ENCODE peak calls at places on chromosomes 4 and X, in five cellular contexts. One of them, this sample, is unnamed.

GRCh38 chr4:103099691-103100392 is at the start of gene BDH2:
- DNase-seq in HFF-Myc: peak
- DNase-seq in foreskin fibroblast: peak
- DNase-seq in upper lobe of right lung: no peak
- DNase-seq in neural progenitor cell: peak
- DNase-seq in this sample: peak

GRCh38 chr4:87108142-87108546 is 112.3 kb downstream of the KLHL8 start:
- DNase-seq in HFF-Myc: peak
- DNase-seq in foreskin fibroblast: peak
- DNase-seq in upper lobe of right lung: no peak
- DNase-seq in neural progenitor cell: no peak
- DNase-seq in this sample: no peak

GRCh38 chrX:133979641-133980230 is 5.7 kb downstream of the GPC3 start:
- DNase-seq in HFF-Myc: no peak
- DNase-seq in foreskin fibroblast: no peak
- DNase-seq in upper lobe of right lung: no peak
- DNase-seq in neural progenitor cell: no peak
- DNase-seq in this sample: no peak

GRCh38 chr4:110654254-110654635 is 31.4 kb upstream of the PITX2 start:
- DNase-seq in HFF-Myc: no peak
- DNase-seq in foreskin fibroblast: no peak
- DNase-seq in upper lobe of right lung: no peak
- DNase-seq in neural progenitor cell: no peak
- DNase-seq in this sample: no peak

GRCh38 chrX:101977091-101977490 is 45.3 kb upstream of the ZMAT1 start:
- DNase-seq in HFF-Myc: no peak
- DNase-seq in foreskin fibroblast: no peak
- DNase-seq in upper lobe of right lung: no peak
- DNase-seq in neural progenitor cell: no peak
- DNase-seq in this sample: no peak

GRCh38 chr4:110638347-110638746 is 15.5 kb upstream of the PITX2 start:
- DNase-seq in HFF-Myc: no peak
- DNase-seq in foreskin fibroblast: no peak
- DNase-seq in upper lobe of right lung: no peak
- DNase-seq in neural progenitor cell: no peak
- DNase-seq in this sample: no peak

GRCh38 chrX:69128573-69128972 is 36.7 kb downstream of the PJA1 start:
- DNase-seq in HFF-Myc: no peak
- DNase-seq in foreskin fibroblast: no peak
- DNase-seq in upper lobe of right lung: peak
- DNase-seq in neural progenitor cell: peak
- DNase-seq in this sample: peak

GRCh38 chr4:188214861-188215260 is 75.6 kb downstream of the TRIML1 start:
- DNase-seq in HFF-Myc: no peak
- DNase-seq in foreskin fibroblast: no peak
- DNase-seq in upper lobe of right lung: no peak
- DNase-seq in neural progenitor cell: no peak
- DNase-seq in this sample: no peak

GRCh38 chr4:138401330-138401729 is 159.2 kb upstream of the SLC7A11 start:
- DNase-seq in HFF-Myc: peak
- DNase-seq in foreskin fibroblast: no peak
- DNase-seq in upper lobe of right lung: no peak
- DNase-seq in neural progenitor cell: no peak
- DNase-seq in this sample: no peak

GRCh38 chrX:40380649-40381488 is 199.9 kb upstream of the ATP6AP2 start:
- DNase-seq in HFF-Myc: no peak
- DNase-seq in foreskin fibroblast: no peak
- DNase-seq in upper lobe of right lung: no peak
- DNase-seq in neural progenitor cell: peak
- DNase-seq in this sample: no peak

GRCh38 chr4:138869631-138870030 is 145.9 kb upstream of the NOCT start:
- DNase-seq in HFF-Myc: no peak
- DNase-seq in foreskin fibroblast: no peak
- DNase-seq in upper lobe of right lung: no peak
- DNase-seq in neural progenitor cell: no peak
- DNase-seq in this sample: no peak

GRCh38 chr4:169492436-169493163 is 119.8 kb downstream of the NEK1 start:
- DNase-seq in HFF-Myc: peak
- DNase-seq in foreskin fibroblast: peak
- DNase-seq in upper lobe of right lung: no peak
- DNase-seq in neural progenitor cell: peak
- DNase-seq in this sample: peak

GRCh38 chr4:169351860-169352259 is 81.1 kb upstream of the SH3RF1 start:
- DNase-seq in HFF-Myc: no peak
- DNase-seq in foreskin fibroblast: no peak
- DNase-seq in upper lobe of right lung: no peak
- DNase-seq in neural progenitor cell: peak
- DNase-seq in this sample: no peak

GRCh38 chr4:142435599-142436235 is 410.4 kb downstream of the INPP4B start:
- DNase-seq in HFF-Myc: no peak
- DNase-seq in foreskin fibroblast: no peak
- DNase-seq in upper lobe of right lung: no peak
- DNase-seq in neural progenitor cell: peak
- DNase-seq in this sample: no peak

GRCh38 chr4:142440093-142440492 is 406.0 kb downstream of the INPP4B start:
- DNase-seq in HFF-Myc: no peak
- DNase-seq in foreskin fibroblast: no peak
- DNase-seq in upper lobe of right lung: no peak
- DNase-seq in neural progenitor cell: no peak
- DNase-seq in this sample: no peak

GRCh38 chr4:142428715-142429114 is 417.4 kb downstream of the INPP4B start:
- DNase-seq in HFF-Myc: no peak
- DNase-seq in foreskin fibroblast: no peak
- DNase-seq in upper lobe of right lung: no peak
- DNase-seq in neural progenitor cell: no peak
- DNase-seq in this sample: no peak

DNA sequence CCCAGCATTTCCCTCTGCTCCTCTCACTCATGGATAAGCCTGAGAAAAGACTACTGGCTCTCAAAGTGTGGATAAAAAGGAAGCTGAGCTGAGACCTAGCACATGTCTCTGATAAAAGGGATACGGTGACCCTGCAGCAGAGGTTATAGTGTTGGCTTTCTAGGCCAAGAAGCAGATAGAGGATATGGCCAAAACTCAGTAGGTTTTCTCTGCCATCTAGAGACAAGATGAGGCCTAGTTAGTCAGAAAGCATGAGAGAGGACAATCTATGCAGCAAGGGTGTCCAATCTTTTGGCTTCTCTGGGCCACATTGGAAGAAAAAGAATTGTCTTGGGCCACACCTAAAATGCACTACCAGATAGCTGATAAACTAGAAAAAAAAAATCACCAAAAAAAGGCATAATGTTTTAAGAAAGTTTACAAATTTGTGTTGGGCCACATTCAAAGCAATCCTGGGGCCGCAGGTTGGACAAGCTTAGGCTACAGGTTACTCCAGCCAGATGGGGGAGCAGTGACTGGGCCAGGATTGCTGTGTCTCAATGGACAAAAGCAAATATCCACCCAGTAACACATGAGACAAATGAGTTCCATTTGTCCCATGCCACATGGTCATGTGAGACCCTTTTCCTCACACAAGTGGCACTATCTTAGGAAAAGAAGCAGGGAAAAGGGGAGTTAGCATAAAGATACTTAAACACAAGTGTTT is 411.4 kb downstream of the INPP4B start:
- DNase-seq in HFF-Myc: no peak
- DNase-seq in foreskin fibroblast: no peak
- DNase-seq in upper lobe of right lung: no peak
- DNase-seq in neural progenitor cell: no peak
- DNase-seq in this sample: no peak
- TF ChIP-seq CTCF in HFF-Myc: no peak
- TF ChIP-seq CTCF in foreskin fibroblast: no peak
- TF ChIP-seq CTCF in upper lobe of right lung: no peak
- TF ChIP-seq CTCF in neural progenitor cell: no peak
- TF ChIP-seq CTCF in this sample: no peak

DNA sequence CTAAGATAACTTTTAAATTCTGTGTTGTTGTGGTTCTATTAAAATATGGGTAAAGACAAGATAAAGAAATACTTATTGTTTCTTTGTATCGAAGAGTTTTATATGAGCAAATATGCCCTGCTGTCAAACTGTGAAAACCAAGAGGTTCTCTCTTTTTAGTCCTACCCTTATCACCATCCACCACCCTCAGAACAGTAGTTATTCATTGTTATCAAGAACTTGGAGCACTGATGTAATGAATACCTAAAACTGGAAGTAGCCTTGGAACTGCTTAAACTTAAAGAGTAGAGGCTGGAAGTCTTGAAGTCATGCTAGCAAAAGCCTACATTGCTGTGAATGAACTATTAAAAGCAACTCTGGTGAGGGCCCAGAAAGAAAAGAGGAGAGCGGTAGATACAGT is 9.2 kb downstream of the PIR start:
- DNase-seq in HFF-Myc: no peak
- DNase-seq in foreskin fibroblast: no peak
- DNase-seq in upper lobe of right lung: no peak
- DNase-seq in neural progenitor cell: no peak
- DNase-seq in this sample: no peak
- TF ChIP-seq CTCF in HFF-Myc: no peak
- TF ChIP-seq CTCF in foreskin fibroblast: no peak
- TF ChIP-seq CTCF in upper lobe of right lung: no peak
- TF ChIP-seq CTCF in neural progenitor cell: no peak
- TF ChIP-seq CTCF in this sample: no peak

DNA sequence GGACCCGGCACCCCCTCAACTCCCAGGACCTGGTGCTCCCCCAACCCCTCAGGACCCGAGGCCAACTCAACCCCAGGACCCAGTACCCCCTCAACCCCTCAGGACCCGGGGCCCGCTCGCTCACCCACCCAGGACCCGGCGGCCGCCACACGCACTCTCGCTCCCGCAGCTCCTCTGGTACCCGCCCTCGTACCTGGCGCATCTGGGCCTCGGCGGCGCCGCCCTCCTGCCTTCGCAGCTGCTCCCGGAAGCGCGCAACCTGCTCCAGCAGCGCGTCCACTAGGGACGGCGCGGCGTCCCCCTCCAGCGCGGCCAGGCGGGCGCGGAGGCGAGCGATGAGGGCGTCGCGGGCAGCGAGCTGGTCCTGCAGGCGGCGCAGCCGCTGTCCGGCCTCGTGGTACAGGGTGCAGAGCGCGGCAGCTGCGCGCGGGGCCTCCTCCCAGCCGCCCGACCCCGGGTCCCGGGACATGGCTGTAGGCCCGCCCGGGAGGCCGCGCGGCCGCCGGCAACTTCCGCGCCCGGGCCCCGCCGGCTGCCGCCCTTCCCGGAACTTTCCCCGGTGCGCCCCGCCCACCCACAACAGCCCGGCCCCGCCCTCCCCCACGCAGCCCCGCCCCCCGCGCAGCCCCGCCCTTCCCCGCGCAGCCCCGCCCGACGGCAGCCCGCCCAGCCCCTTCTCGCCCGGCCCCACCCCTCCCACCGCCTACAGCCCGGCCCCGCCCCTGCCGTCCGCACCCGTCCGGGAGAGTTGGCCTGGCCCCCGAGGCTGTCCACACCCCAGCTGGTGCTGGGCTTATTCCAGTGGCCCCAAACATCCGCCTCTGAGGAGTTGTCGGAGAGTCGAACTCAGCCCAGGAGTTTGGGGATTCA is at the start of gene TNIP2:
- DNase-seq in HFF-Myc: no peak
- DNase-seq in foreskin fibroblast: peak
- DNase-seq in upper lobe of right lung: peak
- DNase-seq in neural progenitor cell: peak
- DNase-seq in this sample: peak
- TF ChIP-seq CTCF in HFF-Myc: peak
- TF ChIP-seq CTCF in foreskin fibroblast: peak
- TF ChIP-seq CTCF in upper lobe of right lung: peak
- TF ChIP-seq CTCF in neural progenitor cell: peak
- TF ChIP-seq CTCF in this sample: peak

DNA sequence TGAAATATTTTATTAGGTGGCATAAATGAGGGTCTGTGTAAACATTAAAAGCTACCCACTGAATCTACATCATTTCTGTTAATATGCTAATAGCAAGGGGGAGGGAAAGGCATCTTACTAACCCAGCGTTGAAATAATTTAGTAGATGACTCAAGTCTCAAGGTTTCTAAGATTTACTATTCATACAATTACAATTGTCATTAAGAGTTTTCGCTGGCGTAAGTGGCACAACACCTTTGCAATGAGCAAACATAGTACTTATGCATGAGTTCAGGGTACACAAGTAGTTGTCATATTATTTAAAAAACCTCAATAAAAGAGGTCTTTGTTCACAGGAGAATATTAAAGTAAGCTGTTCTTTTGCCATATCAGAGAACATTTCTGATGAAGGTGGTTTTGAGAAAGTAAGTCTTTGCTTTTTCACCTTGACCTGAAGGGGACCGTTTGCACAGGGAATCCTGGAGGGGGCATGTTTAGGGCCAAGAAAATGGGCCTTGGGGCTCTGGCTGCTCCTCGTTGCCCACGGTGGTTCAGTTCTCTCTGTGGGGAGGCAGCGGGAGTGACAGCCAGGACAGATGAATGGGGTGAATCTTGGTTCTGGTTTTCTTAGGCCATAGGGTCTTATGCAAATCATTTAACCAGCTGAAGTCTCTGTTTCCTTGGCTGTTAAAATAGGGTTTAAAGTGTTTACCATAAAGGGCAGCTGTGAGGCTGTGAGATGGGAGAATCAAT is 4.4 kb upstream of the RHOH start:
- DNase-seq in HFF-Myc: no peak
- DNase-seq in foreskin fibroblast: no peak
- DNase-seq in upper lobe of right lung: no peak
- DNase-seq in neural progenitor cell: no peak
- DNase-seq in this sample: no peak
- TF ChIP-seq CTCF in HFF-Myc: no peak
- TF ChIP-seq CTCF in foreskin fibroblast: no peak
- TF ChIP-seq CTCF in upper lobe of right lung: no peak
- TF ChIP-seq CTCF in neural progenitor cell: no peak
- TF ChIP-seq CTCF in this sample: no peak

DNA sequence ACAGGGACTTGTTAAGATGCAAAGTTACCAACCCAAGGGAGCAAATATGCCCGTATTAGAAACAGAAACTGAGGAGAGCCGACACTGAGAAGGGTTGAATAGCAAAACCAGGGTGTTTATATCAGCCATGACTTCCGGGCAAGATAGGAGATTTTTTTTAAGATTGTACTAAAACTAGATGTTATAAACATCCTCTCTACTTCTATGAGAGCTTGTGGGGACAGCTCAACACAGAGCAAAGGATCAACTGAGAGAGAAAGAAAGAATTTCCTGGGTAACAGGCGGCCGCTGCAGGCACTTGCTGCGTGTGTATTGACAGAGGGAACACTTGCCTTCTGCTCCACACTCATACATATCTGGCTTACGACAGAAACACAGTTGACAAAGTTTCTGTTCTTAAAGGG is 49.1 kb upstream of the FBXW7 start:
- DNase-seq in HFF-Myc: no peak
- DNase-seq in foreskin fibroblast: no peak
- DNase-seq in upper lobe of right lung: no peak
- DNase-seq in neural progenitor cell: no peak
- DNase-seq in this sample: no peak
- TF ChIP-seq CTCF in HFF-Myc: no peak
- TF ChIP-seq CTCF in foreskin fibroblast: no peak
- TF ChIP-seq CTCF in upper lobe of right lung: no peak
- TF ChIP-seq CTCF in neural progenitor cell: no peak
- TF ChIP-seq CTCF in this sample: no peak

This sample was measured in neural crest cell.